ENCODE peak calls at places on chromosome 2, in six cellular contexts. Y is Panc1, T is vagina, J is spleen, F is HL-60, I is HCT116. P is an unnamed sample.

GRCh38 chr2:85419009-85419711 is 646 bp downstream of the SH2D6 start:
- DNase-seq in J (no peak), Y (no peak), F (no peak), T (no peak), I (no peak), P (no peak)

GRCh38 chr2:189179607-189179979 is at the start of gene COL5A2:
- DNase-seq in T (peak), Y (no peak), F (no peak), J (no peak), I (no peak), P (no peak)

GRCh38 chr2:85234879-85235278 is 92.9 kb downstream of the TGOLN2 start:
- DNase-seq in F (no peak), I (no peak), Y (no peak), T (no peak), J (no peak), P (no peak)

GRCh38 chr2:39409697-39410389 is 27.2 kb downstream of the MAP4K3 start:
- DNase-seq in F (no peak), Y (no peak), T (no peak), J (no peak), I (no peak), P (no peak)

GRCh38 chr2:204842731-204843490 is 297.6 kb downstream of the PARD3B start:
- DNase-seq in T (no peak), J (no peak), F (no peak), I (no peak), Y (no peak), P (no peak)

GRCh38 chr2:29114841-29115609 is at the start of gene CLIP4:
- DNase-seq in J (peak), T (peak), Y (no peak), I (no peak), F (no peak), P (peak)

GRCh38 chr2:192228685-192229084 is 34.0 kb upstream of the TMEFF2 start:
- DNase-seq in F (no peak), T (no peak), Y (no peak), J (no peak), I (no peak), P (no peak)

GRCh38 chr2:120108049-120108448 is 95.2 kb downstream of the EPB41L5 start:
- DNase-seq in Y (no peak), T (no peak), J (no peak), I (no peak), F (no peak), P (no peak)

GRCh38 chr2:119641562-119642258 is 37.3 kb upstream of the TMEM177 start:
- DNase-seq in F (peak), J (peak), I (peak), T (no peak), Y (peak), P (peak)

GRCh38 chr2:68537872-68538271 is 70.5 kb downstream of the APLF start:
- DNase-seq in F (peak), Y (no peak), I (no peak), J (no peak), T (no peak), P (no peak)

GRCh38 chr2:23268467-23269263 is 116.3 kb upstream of the KLHL29 start:
- DNase-seq in Y (no peak), I (no peak), T (no peak), F (no peak), J (no peak), P (no peak)

GRCh38 chr2:213703699-213704098 is 419.4 kb downstream of the SPAG16 start:
- DNase-seq in Y (no peak), F (no peak), T (no peak), J (no peak), I (no peak), P (no peak)

GRCh38 chr2:233905945-233906344 is 11.2 kb upstream of the TRPM8 start:
- DNase-seq in Y (no peak), J (no peak), F (no peak), I (no peak), T (no peak), P (no peak)

GRCh38 chr2:236776695-236777251 is 207.1 kb downstream of the ACKR3 start:
- DNase-seq in F (no peak), J (no peak), I (no peak), T (no peak), Y (no peak), P (no peak)

GRCh38 chr2:55862269-55862668 is 61.3 kb downstream of the EFEMP1 start:
- DNase-seq in Y (no peak), I (no peak), J (no peak), F (no peak), T (no peak), P (no peak)

GRCh38 chr2:58620127-58620526 is 379.0 kb upstream of the FANCL start:
- DNase-seq in Y (peak), T (no peak), F (no peak), J (no peak), I (no peak), P (no peak)

GRCh38 chr2:101820519-101820918 is 123.0 kb downstream of the MAP4K4 start:
- DNase-seq in T (no peak), F (no peak), I (no peak), J (no peak), Y (no peak), P (no peak)

GRCh38 chr2:220499281-220499680 is 871.9 kb downstream of the SLC4A3 start:
- DNase-seq in T (no peak), Y (no peak), J (no peak), I (no peak), F (no peak), P (no peak)

GRCh38 chr2:229489016-229489415 is 217.9 kb upstream of the PID1 start:
- DNase-seq in J (no peak), F (no peak), Y (peak), T (no peak), I (no peak), P (no peak)

GRCh38 chr2:181656450-181657261 is at the start of gene CERKL:
- DNase-seq in J (peak), T (no peak), Y (no peak), I (peak), F (peak), P (peak)

GRCh38 chr2:188297983-188298382 is 6.3 kb downstream of the GULP1 start:
- DNase-seq in I (no peak), T (no peak), Y (no peak), F (no peak), J (no peak), P (no peak)

GRCh38 chr2:64327510-64328414 is 126.2 kb upstream of the LGALSL start:
- DNase-seq in Y (no peak), T (peak), F (peak), J (peak), I (no peak), P (no peak)

GRCh38 chr2:158932246-158932645 is 36.2 kb upstream of the TANC1 start:
- DNase-seq in Y (no peak), I (no peak), F (no peak), J (no peak), T (no peak), P (no peak)

GRCh38 chr2:158935617-158936016 is 32.8 kb upstream of the TANC1 start:
- DNase-seq in I (no peak), Y (no peak), F (no peak), T (no peak), J (no peak), P (no peak)

GRCh38 chr2:158940356-158940755 is 28.1 kb upstream of the TANC1 start:
- DNase-seq in T (no peak), Y (no peak), I (no peak), F (no peak), J (no peak), P (no peak)

GRCh38 chr2:158931577-158931976 is 36.9 kb upstream of the TANC1 start:
- DNase-seq in Y (no peak), F (no peak), I (no peak), J (no peak), T (no peak), P (no peak)

GRCh38 chr2:158936978-158937377 is 31.5 kb upstream of the TANC1 start:
- DNase-seq in T (no peak), I (no peak), F (no peak), J (no peak), Y (no peak), P (no peak)
- TF ChIP-seq POLR2AphosphoS5 in T (no peak), I (no peak), F (no peak), J (peak), Y (no peak), P (no peak)

DNA sequence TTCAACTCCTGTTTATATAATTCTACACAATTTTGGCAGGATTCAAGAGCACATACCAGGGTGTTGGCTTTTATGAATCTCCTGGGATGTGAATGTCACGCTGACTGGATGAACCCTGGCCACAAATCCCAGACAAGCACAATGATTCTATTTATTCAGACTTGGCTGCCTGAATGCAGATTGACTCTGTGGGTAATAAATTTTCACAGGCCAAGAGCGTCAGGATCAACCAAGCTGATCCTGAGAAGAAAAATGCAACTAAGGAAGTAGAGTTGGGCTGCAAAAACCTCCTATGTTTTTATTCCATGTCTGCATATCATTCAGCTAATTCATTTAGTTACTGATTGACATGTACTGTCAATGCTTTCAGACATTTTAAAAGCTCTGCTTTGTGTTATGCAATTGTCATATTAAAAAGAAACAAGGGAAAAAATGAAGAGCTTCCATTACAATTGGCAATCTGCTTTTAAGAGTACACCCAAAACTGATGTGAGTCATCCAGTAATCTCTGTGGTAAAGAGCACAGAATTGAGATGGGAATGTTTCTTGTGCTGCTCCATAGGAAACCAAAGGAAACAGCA is 173.0 kb upstream of the REV1 start:
- DNase-seq in I (no peak), J (no peak), T (no peak), Y (no peak), F (no peak), P (no peak)
- TF ChIP-seq POLR2AphosphoS5 in I (no peak), J (no peak), T (no peak), Y (no peak), F (no peak), P (no peak)

GRCh38 chr2:231922311-231922710 is 3.9 kb downstream of the NPPC start:
- DNase-seq in F (no peak), J (peak), Y (no peak), I (no peak), T (no peak), P (no peak)
- TF ChIP-seq POLR2AphosphoS5 in F (no peak), J (no peak), Y (no peak), I (no peak), T (no peak), P (no peak)

GRCh38 chr2:5290911-5291546 is 401.2 kb upstream of the SOX11 start:
- DNase-seq in Y (no peak), F (no peak), T (no peak), I (no peak), J (no peak), P (no peak)
- TF ChIP-seq POLR2AphosphoS5 in Y (no peak), F (no peak), T (no peak), I (no peak), J (no peak), P (no peak)

P was measured in GM12891.